ENCODE peak calls at places on chromosomes 5 and 9, in four cellular contexts. One of them, this sample, is unnamed.

GRCh38 chr9:107222020-107222522 is 61.0 kb upstream of the RAD23B start:
- DNase-seq in HCT116: no peak
- DNase-seq in H1: no peak
- DNase-seq in GM12878: no peak
- DNase-seq in this sample: no peak

GRCh38 chr5:177389368-177390169 is 5.3 kb downstream of the SLC34A1 start:
- DNase-seq in HCT116: peak; percentile 70
- DNase-seq in H1: no peak
- DNase-seq in GM12878: peak; percentile 71
- DNase-seq in this sample: no peak

GRCh38 chr9:7094576-7094975 is 336.8 kb downstream of the KDM4C start:
- DNase-seq in HCT116: no peak
- DNase-seq in H1: no peak
- DNase-seq in GM12878: no peak
- DNase-seq in this sample: no peak

GRCh38 chr5:135435467-135436330 is 11.4 kb downstream of the DCANP1 start:
- DNase-seq in HCT116: no peak
- DNase-seq in H1: no peak
- DNase-seq in GM12878: no peak
- DNase-seq in this sample: no peak

GRCh38 chr5:139137703-139138102 is 60.5 kb downstream of the SIL1 start:
- DNase-seq in HCT116: peak; percentile 12
- DNase-seq in H1: no peak
- DNase-seq in GM12878: no peak
- DNase-seq in this sample: peak; percentile 24

GRCh38 chr9:101625871-101626270 is 31.1 kb upstream of the PPP3R2 start:
- DNase-seq in HCT116: no peak
- DNase-seq in H1: no peak
- DNase-seq in GM12878: no peak
- DNase-seq in this sample: no peak

GRCh38 chr5:88845081-88845697 is 37.8 kb downstream of the MEF2C start:
- DNase-seq in HCT116: no peak
- DNase-seq in H1: no peak
- DNase-seq in GM12878: peak; percentile 73
- DNase-seq in this sample: no peak

GRCh38 chr9:28668158-28668557 is 1094.9 kb upstream of the C9orf72 start:
- DNase-seq in HCT116: no peak
- DNase-seq in H1: no peak
- DNase-seq in GM12878: no peak
- DNase-seq in this sample: no peak

GRCh38 chr9:91427873-91428272 is 4.2 kb upstream of the NFIL3 start:
- DNase-seq in HCT116: peak; percentile 84
- DNase-seq in H1: no peak
- DNase-seq in GM12878: no peak
- DNase-seq in this sample: no peak

GRCh38 chr9:137984005-137984404 is 106.4 kb downstream of the CACNA1B start:
- DNase-seq in HCT116: no peak
- DNase-seq in H1: no peak
- DNase-seq in GM12878: no peak
- DNase-seq in this sample: no peak

GRCh38 chr5:81268797-81269196 is 32.6 kb upstream of the ZCCHC9 start:
- DNase-seq in HCT116: peak; percentile 38
- DNase-seq in H1: no peak
- DNase-seq in GM12878: no peak
- DNase-seq in this sample: no peak

GRCh38 chr9:91395553-91396470 is 27.8 kb downstream of the NFIL3 start:
- DNase-seq in HCT116: no peak
- DNase-seq in H1: no peak
- DNase-seq in GM12878: peak; percentile 46
- DNase-seq in this sample: no peak

GRCh38 chr5:127229185-127229889 is 61.3 kb upstream of the MEGF10 start:
- DNase-seq in HCT116: no peak
- DNase-seq in H1: peak; percentile 13
- DNase-seq in GM12878: no peak
- DNase-seq in this sample: peak; percentile 9

GRCh38 chr9:119639287-119639955 is 270.2 kb upstream of the BRINP1 start:
- DNase-seq in HCT116: no peak
- DNase-seq in H1: no peak
- DNase-seq in GM12878: no peak
- DNase-seq in this sample: no peak

GRCh38 chr9:133043449-133044035 is 12.7 kb downstream of the GTF3C5 start:
- DNase-seq in HCT116: no peak
- DNase-seq in H1: no peak
- DNase-seq in GM12878: no peak
- DNase-seq in this sample: no peak

GRCh38 chr9:136044207-136044970 is 50.7 kb downstream of the NACC2 start:
- DNase-seq in HCT116: no peak
- DNase-seq in H1: no peak
- DNase-seq in GM12878: no peak
- DNase-seq in this sample: no peak

GRCh38 chr9:114314881-114315722 is 7.8 kb upstream of the ORM1 start:
- DNase-seq in HCT116: no peak
- DNase-seq in H1: no peak
- DNase-seq in GM12878: no peak
- DNase-seq in this sample: no peak

DNA sequence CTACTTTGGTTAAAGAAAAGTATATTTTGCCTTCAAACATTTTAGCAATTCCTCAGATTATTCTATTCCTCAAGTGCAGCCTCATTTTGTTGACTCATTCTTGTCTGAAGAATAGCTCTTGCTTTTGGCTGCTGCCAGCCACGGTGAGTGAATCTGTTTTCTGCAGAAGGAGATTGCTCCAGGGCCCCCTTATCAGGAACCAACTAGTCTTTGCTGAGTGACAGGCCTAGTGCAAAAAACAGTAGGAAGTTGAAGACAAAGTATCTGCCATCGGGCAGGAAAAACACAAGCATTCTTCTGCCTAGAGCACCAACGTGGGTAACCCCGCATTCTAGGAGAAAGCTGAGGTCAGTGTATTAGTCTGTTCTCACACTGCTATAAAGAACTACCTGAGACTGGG is 42.3 kb downstream of the ZNF883 start:
- DNase-seq in HCT116: no peak
- DNase-seq in H1: no peak
- DNase-seq in GM12878: no peak
- DNase-seq in this sample: peak; percentile 10
- TF ChIP-seq EGR1 in HCT116: no peak
- TF ChIP-seq EGR1 in H1: no peak
- TF ChIP-seq EGR1 in GM12878: no peak
- TF ChIP-seq EGR1 in this sample: no peak

GRCh38 chr5:172903790-172904189 is 55.4 kb upstream of the RPL26L1 start:
- DNase-seq in HCT116: peak; percentile 7
- DNase-seq in H1: no peak
- DNase-seq in GM12878: no peak
- DNase-seq in this sample: no peak
- TF ChIP-seq EGR1 in HCT116: no peak
- TF ChIP-seq EGR1 in H1: no peak
- TF ChIP-seq EGR1 in GM12878: no peak
- TF ChIP-seq EGR1 in this sample: no peak

GRCh38 chr5:92835712-92836111 is 745.3 kb downstream of the NR2F1-AS1 start:
- DNase-seq in HCT116: no peak
- DNase-seq in H1: no peak
- DNase-seq in GM12878: no peak
- DNase-seq in this sample: no peak
- TF ChIP-seq EGR1 in HCT116: no peak
- TF ChIP-seq EGR1 in H1: no peak
- TF ChIP-seq EGR1 in GM12878: no peak
- TF ChIP-seq EGR1 in this sample: no peak

GRCh38 chr9:130839237-130840111 is 4.4 kb downstream of the ABL1 start:
- DNase-seq in HCT116: no peak
- DNase-seq in H1: no peak
- DNase-seq in GM12878: no peak
- DNase-seq in this sample: no peak
- TF ChIP-seq EGR1 in HCT116: no peak
- TF ChIP-seq EGR1 in H1: no peak
- TF ChIP-seq EGR1 in GM12878: no peak
- TF ChIP-seq EGR1 in this sample: no peak

DNA sequence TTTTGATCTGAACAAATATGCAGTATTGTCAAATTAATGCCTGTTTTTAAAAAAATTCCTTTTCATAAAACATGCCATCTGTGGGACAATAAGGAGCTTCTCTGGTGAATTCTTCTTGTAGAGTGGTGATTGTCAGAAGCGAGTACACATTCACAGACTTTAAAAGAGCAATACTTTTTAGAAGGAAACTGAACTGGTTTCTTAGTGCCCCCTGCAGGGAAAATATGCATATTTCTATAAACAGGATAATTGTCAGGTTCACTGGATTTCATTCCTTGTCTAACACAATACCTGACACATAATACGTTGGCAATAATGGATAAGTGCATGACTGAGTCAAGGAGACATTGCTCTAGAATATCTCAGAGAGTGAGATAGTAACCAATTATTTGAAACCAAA is 133.7 kb downstream of the KIF4B start:
- DNase-seq in HCT116: no peak
- DNase-seq in H1: no peak
- DNase-seq in GM12878: no peak
- DNase-seq in this sample: no peak
- TF ChIP-seq EGR1 in HCT116: no peak
- TF ChIP-seq EGR1 in H1: no peak
- TF ChIP-seq EGR1 in GM12878: no peak
- TF ChIP-seq EGR1 in this sample: no peak

GRCh38 chr5:170758481-170758880 is 25.0 kb upstream of the GABRP start:
- DNase-seq in HCT116: no peak
- DNase-seq in H1: no peak
- DNase-seq in GM12878: no peak
- DNase-seq in this sample: no peak

GRCh38 chr5:170753311-170753710 is 30.2 kb upstream of the GABRP start:
- DNase-seq in HCT116: no peak
- DNase-seq in H1: no peak
- DNase-seq in GM12878: no peak
- DNase-seq in this sample: no peak

GRCh38 chr5:170757669-170758068 is 25.9 kb upstream of the GABRP start:
- DNase-seq in HCT116: no peak
- DNase-seq in H1: no peak
- DNase-seq in GM12878: no peak
- DNase-seq in this sample: no peak

GRCh38 chr5:170757182-170757601 is 26.3 kb upstream of the GABRP start:
- DNase-seq in HCT116: no peak
- DNase-seq in H1: no peak
- DNase-seq in GM12878: peak; percentile 25
- DNase-seq in this sample: no peak

DNA sequence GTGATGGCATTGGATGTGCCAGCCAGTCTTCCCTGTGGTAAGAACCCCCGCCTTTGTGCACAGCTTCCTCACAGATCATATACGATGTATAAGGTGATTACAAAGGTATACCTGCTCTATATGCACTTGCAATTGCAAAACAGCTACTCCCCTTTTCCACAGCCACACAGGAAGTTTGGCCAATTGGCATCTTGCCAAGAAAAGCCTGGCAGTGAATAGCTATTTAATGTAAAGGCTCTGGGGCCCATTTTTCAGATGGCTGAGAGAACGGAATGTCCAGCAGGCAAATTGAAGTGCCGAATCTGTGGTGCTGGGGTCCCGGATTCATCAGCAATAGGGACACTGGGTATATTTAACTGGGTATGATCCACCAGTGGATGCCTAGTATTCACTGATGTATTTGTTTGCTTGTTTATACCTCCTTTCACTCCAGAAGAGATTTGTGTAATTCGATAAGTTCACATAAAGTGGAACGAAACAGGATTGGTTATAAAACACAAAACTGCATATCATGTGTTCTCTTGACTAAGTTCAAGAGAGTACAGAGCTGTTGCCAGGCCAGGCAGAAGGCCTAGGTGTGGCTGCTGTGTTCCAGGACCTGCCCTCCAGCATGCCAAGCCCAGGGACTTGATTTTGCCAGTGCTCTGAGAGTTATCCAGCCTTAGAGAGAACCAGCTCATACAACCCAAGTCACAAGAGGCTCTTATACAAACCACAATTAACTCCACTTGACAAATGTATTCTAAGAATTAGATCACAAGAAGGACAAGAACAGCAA is 27.7 kb upstream of the GABRP start:
- DNase-seq in HCT116: no peak
- DNase-seq in H1: no peak
- DNase-seq in GM12878: no peak
- DNase-seq in this sample: no peak
- TF ChIP-seq EGR1 in HCT116: no peak
- TF ChIP-seq EGR1 in H1: no peak
- TF ChIP-seq EGR1 in GM12878: no peak
- TF ChIP-seq EGR1 in this sample: no peak

GRCh38 chr5:104370523-104370922 is 807.9 kb upstream of the NUDT12 start:
- DNase-seq in HCT116: no peak
- DNase-seq in H1: no peak
- DNase-seq in GM12878: no peak
- DNase-seq in this sample: no peak
- TF ChIP-seq EGR1 in HCT116: no peak
- TF ChIP-seq EGR1 in H1: no peak
- TF ChIP-seq EGR1 in GM12878: no peak
- TF ChIP-seq EGR1 in this sample: no peak

DNA sequence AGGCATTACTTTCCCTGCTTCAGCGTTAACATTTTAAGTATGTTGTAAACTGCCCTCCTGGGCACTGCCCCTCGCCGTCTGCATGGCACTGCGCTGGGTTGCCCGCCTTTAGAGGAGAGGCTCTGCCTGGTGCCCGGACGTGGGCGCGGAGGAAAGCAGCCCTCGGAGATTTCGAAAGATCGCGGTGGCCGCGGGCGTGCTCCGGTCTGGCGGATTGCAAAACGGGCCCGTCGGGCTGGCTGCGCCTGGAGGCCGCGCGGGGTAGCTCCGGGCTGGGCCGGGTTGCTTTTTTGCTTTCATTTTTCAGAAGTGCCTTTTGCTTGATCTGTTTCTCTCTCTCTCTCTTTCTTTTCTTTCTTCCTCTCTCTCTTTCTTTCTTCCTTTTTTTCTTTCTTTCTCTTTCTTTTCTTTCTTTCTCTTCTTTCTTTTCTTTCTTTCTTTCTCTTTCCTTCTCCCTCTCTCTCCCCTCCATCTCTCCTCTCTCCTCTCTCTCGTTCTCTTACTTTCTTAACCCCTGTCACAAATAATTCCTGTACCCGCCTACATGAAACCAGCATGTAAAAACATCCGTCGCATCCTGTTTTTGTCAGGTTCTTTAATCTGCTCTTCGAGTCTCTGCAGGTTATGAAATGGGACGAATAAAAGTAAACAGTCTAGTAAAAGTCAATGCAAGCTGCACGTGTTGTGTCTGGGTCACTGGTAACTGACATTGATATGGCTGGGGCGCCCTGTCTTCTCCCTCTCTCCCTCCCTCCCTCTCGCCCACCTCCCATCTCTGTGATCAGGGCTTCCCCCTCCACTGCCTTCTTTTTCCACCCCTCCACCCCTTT is 1.7 kb downstream of the FST start:
- DNase-seq in HCT116: peak; percentile 32
- DNase-seq in H1: no peak
- DNase-seq in GM12878: no peak
- DNase-seq in this sample: peak; percentile 28
- TF ChIP-seq EGR1 in HCT116: peak; percentile 27
- TF ChIP-seq EGR1 in H1: peak; percentile 15
- TF ChIP-seq EGR1 in GM12878: no peak
- TF ChIP-seq EGR1 in this sample: peak; percentile 23

GRCh38 chr5:141135030-141135717 is at the start of gene PCDHB5:
- DNase-seq in HCT116: no peak
- DNase-seq in H1: no peak
- DNase-seq in GM12878: no peak
- DNase-seq in this sample: peak; percentile 49
- TF ChIP-seq EGR1 in HCT116: no peak
- TF ChIP-seq EGR1 in H1: no peak
- TF ChIP-seq EGR1 in GM12878: no peak
- TF ChIP-seq EGR1 in this sample: no peak